ENCODE peak calls at places on chromosomes 5 and 9, in eight cellular contexts. J is IMR-90, I is spleen, G is right lobe of liver, D is HCT116, U is endothelial cell of umbilical vein, V is sigmoid colon, F is esophagus squamous epithelium. X is an unnamed sample.
A peak's percentile ranks its signal among the peaks of the same experiment; 100 is the strongest.

GRCh38 chr5:58245479-58245845 is 214.4 kb downstream of the PLK2 start:
- DNase-seq in J (no peak), I (no peak), G (no peak), D (no peak), U (peak; percentile 90), V (no peak), F (no peak), X (no peak)

GRCh38 chr5:142014911-142015584 is 2.2 kb upstream of the GNPDA1 start:
- DNase-seq in J (peak; percentile 62), I (no peak), G (no peak), D (peak; percentile 69), U (peak; percentile 83), V (no peak), F (no peak), X (no peak)

GRCh38 chr9:91428927-91429351 is 5.3 kb upstream of the NFIL3 start:
- DNase-seq in J (peak; percentile 86), I (no peak), G (no peak), D (no peak), U (no peak), V (peak; percentile 74), F (no peak), X (no peak)

GRCh38 chr5:961002-961710 is 47.4 kb upstream of the NKD2 start:
- DNase-seq in J (no peak), I (peak; percentile 66), G (no peak), D (no peak), U (no peak), V (no peak), F (no peak), X (peak; percentile 34)

GRCh38 chr5:389197-389821 is 53.7 kb upstream of the EXOC3 start:
- DNase-seq in J (no peak), I (peak; percentile 31), G (no peak), D (no peak), U (no peak), V (no peak), F (no peak), X (no peak)

GRCh38 chr9:133729646-133730281 is 8.4 kb downstream of the SARDH start:
- DNase-seq in J (no peak), I (no peak), G (peak; percentile 49), D (no peak), U (no peak), V (peak; percentile 57), F (no peak), X (no peak)

GRCh38 chr5:32109236-32109635 is 64.9 kb downstream of the GOLPH3 start:
- DNase-seq in J (peak; percentile 20), I (no peak), G (no peak), D (no peak), U (peak; percentile 61), V (no peak), F (no peak), X (no peak)

GRCh38 chr9:97445119-97445701 is 33.3 kb downstream of the TDRD7 start:
- DNase-seq in J (no peak), I (no peak), G (no peak), D (no peak), U (no peak), V (no peak), F (no peak), X (no peak)

GRCh38 chr5:2267991-2268390 is 385.3 kb upstream of the IRX4 start:
- DNase-seq in J (no peak), I (no peak), G (no peak), D (no peak), U (no peak), V (peak; percentile 15), F (no peak), X (no peak)

GRCh38 chr9:105297442-105298097 is 53.1 kb downstream of the SLC44A1 start:
- DNase-seq in J (no peak), I (no peak), G (no peak), D (no peak), U (no peak), V (no peak), F (no peak), X (no peak)

GRCh38 chr5:141100243-141100805 is at the start of gene PCDHB3:
- DNase-seq in J (peak; percentile 16), I (no peak), G (no peak), D (peak; percentile 16), U (peak; percentile 21), V (no peak), F (no peak), X (no peak)

GRCh38 chr9:125747053-125747764 is at the start of gene PBX3:
- DNase-seq in J (no peak), I (peak; percentile 92), G (peak; percentile 74), D (no peak), U (peak; percentile 38), V (peak; percentile 81), F (no peak), X (peak; percentile 72)

GRCh38 chr9:79708541-79708940 is 136.8 kb downstream of the TLE4 start:
- DNase-seq in J (no peak), I (no peak), G (no peak), D (no peak), U (no peak), V (no peak), F (no peak), X (no peak)

GRCh38 chr9:75039006-75039405 is 10.9 kb upstream of the CARNMT1 start:
- DNase-seq in J (peak; percentile 95), I (no peak), G (no peak), D (no peak), U (no peak), V (no peak), F (no peak), X (no peak)

GRCh38 chr9:100011062-100011681 is 87.6 kb downstream of the ERP44 start:
- DNase-seq in J (peak; percentile 67), I (no peak), G (no peak), D (peak; percentile 59), U (peak; percentile 62), V (no peak), F (no peak), X (no peak)

GRCh38 chr9:82511626-82512025 is 523.1 kb downstream of the SPATA31D1 start:
- DNase-seq in J (no peak), I (no peak), G (no peak), D (no peak), U (no peak), V (no peak), F (no peak), X (no peak)

GRCh38 chr9:119322137-119322695 is 47.0 kb downstream of the BRINP1 start:
- DNase-seq in J (no peak), I (no peak), G (no peak), D (no peak), U (no peak), V (no peak), F (no peak), X (no peak)

GRCh38 chr9:3526903-3527652 is 1.3 kb upstream of the RFX3 start:
- DNase-seq in J (peak; percentile 13), I (peak; percentile 77), G (no peak), D (peak; percentile 33), U (peak; percentile 14), V (no peak), F (no peak), X (peak; percentile 63)

DNA sequence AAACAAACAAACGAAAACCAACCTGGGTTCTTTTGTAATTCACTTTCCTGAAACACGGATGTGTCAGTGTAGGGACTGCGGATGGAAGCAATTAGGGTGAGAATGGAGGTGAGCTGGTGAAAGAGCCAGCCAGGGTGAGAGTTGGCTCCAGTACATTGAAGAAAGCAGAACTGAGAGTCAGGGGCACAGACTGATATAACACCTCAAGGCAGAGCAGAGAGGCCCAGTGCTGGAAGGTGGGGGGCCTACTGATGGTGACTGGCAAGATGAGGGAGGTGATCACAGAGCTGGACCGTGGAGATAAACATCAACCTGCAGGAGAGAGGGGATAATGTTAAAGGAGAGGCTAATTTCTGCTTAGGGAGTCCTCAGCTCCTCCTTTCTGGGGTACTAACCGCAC is 221.1 kb downstream of the MAN2A1 start:
- DNase-seq in J (no peak), I (no peak), G (no peak), D (no peak), U (no peak), V (no peak), F (no peak), X (no peak)
- TF ChIP-seq POLR2A in J (no peak), I (no peak), G (no peak), D (no peak), U (no peak), V (no peak), F (no peak), X (no peak)

GRCh38 chr5:124161286-124161685 is 585.2 kb downstream of the ZNF608 start:
- DNase-seq in J (no peak), I (no peak), G (no peak), D (no peak), U (no peak), V (no peak), F (no peak), X (no peak)

GRCh38 chr5:124156408-124157027 is 589.9 kb downstream of the ZNF608 start:
- DNase-seq in J (peak; percentile 45), I (no peak), G (no peak), D (no peak), U (peak; percentile 60), V (no peak), F (no peak), X (no peak)

GRCh38 chr5:124154714-124155113 is 591.7 kb downstream of the ZNF608 start:
- DNase-seq in J (no peak), I (no peak), G (no peak), D (no peak), U (no peak), V (no peak), F (no peak), X (no peak)

GRCh38 chr5:124160265-124160664 is 586.2 kb downstream of the ZNF608 start:
- DNase-seq in J (no peak), I (no peak), G (no peak), D (no peak), U (no peak), V (no peak), F (no peak), X (no peak)

GRCh38 chr5:124157320-124157719 is 589.1 kb downstream of the ZNF608 start:
- DNase-seq in J (no peak), I (no peak), G (no peak), D (no peak), U (peak; percentile 38), V (no peak), F (no peak), X (no peak)
- H3K36me3 ChIP-seq in J (no peaks in the 10 kb centered on the region), I (no peaks in the 10 kb centered on the region), G (no peaks in the 10 kb centered on the region), D (no peaks in the 10 kb centered on the region), U (no peaks in the 10 kb centered on the region), V (no peaks in the 10 kb centered on the region), F (no peaks in the 10 kb centered on the region), X (no peaks in the 10 kb centered on the region)

DNA sequence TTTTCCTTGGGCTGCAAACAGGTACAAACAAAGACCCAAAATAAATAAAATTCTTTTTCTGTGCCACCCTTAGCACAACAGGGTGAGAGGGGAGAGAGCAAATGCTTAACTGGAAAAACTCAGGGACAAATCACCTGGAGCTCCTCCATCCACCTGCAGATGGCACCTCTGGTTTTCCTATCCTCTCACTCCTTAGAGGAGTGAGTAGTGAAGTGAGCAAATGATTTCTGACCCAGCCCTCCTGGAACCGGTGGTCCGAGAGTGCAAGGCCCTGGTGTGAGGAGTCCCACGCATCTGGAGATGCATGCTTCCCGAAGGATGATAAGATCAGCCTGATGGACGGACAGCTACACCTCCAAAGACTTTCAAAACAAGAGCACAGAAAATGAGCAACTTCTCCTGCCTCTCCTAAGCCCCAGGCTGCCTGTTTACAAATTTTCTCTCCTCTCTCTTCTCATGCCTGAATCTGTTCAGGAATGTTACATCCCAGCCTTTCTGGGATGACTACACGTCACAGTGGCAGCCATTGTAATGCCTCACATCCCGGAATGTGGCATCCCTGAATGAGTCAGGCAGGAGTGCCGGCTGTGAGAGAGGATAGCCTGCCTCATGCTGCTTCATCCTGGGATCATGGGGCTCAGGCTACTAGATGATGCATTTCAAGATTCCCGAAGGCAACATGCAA is 86.4 kb downstream of the ADRB2 start:
- DNase-seq in J (peak; percentile 99), I (no peak), G (no peak), D (peak; percentile 54), U (peak; percentile 79), V (no peak), F (no peak), X (no peak)
- TF ChIP-seq CTCF in J (peak; percentile 35), I (no peak), G (peak; percentile 24), D (peak; percentile 67), U (peak; percentile 4), V (no peak), F (peak; percentile 50), X (no peak)

GRCh38 chr5:95296291-95296690 is 11.4 kb upstream of the MCTP1 start:
- DNase-seq in J (no peak), I (no peak), G (no peak), D (no peak), U (no peak), V (no peak), F (no peak), X (no peak)
- TF ChIP-seq POLR2A in J (no peak), I (no peak), G (no peak), D (no peak), U (no peak), V (no peak), F (no peak), X (no peak)

X was measured in Peyer's patch.